ENCODE peak calls at places on chromosomes 13 and 19, in eight cellular contexts. Q is GM19239; J is stimulated activated CD4-positive, alpha-beta T cell treated with anti-CD3 and anti-CD28 coated beads, Interleukin-4, amount 100 ng/mL, for 1 hour; P is HT1080; D is keratinocyte; N is stimulated activated CD8-positive, alpha-beta memory T cell treated with anti-CD3 and anti-CD28 coated beads, Interleukin-15, amount 100 ng/mL, for 24 hours; K is ELR; E is tibial artery. I is an unnamed sample.

GRCh38 chr19:18266863-18267686 is 7.2 kb downstream of the IQCN start:
- DNase-seq in N (no peak), J (no peak), P (no peak), K (no peak), D (no peak), E (no peak), Q (no peak), I (no peak)

GRCh38 chr19:29817316-29817715 is 5.5 kb downstream of the CCNE1 start:
- DNase-seq in Q (no peak), J (no peak), P (no peak), N (no peak), D (no peak), K (no peak), E (no peak), I (no peak)

GRCh38 chr19:10748924-10749434 is 31.1 kb downstream of the DNM2 start:
- DNase-seq in J (no peak), K (peak; percentile 39), P (peak; percentile 35), Q (no peak), E (no peak), N (no peak), D (peak; percentile 40), I (peak; percentile 70)

GRCh38 chr19:38733493-38734175 is 10.6 kb downstream of the CAPN12 start:
- DNase-seq in J (no peak), Q (no peak), P (peak; percentile 60), D (no peak), K (peak; percentile 50), N (no peak), E (no peak), I (no peak)

GRCh38 chr13:81458211-81458610 is 1117.3 kb upstream of the SPRY2 start:
- DNase-seq in Q (no peak), P (no peak), N (no peak), K (no peak), E (no peak), D (no peak), J (no peak), I (no peak)

GRCh38 chr13:101454767-101455166 is 2.3 kb downstream of the ITGBL1 start:
- DNase-seq in N (no peak), D (no peak), K (peak; percentile 78), P (peak; percentile 81), J (no peak), Q (no peak), E (no peak), I (peak; percentile 71)

GRCh38 chr19:2213799-2214198 is 22.3 kb downstream of the PLEKHJ1 start:
- DNase-seq in K (no peak), D (no peak), N (no peak), P (no peak), J (no peak), E (no peak), Q (no peak), I (no peak)

GRCh38 chr13:99375806-99376080 is 68.5 kb upstream of the GPR183 start:
- DNase-seq in K (no peak), D (no peak), N (no peak), E (no peak), Q (no peak), P (no peak), J (no peak), I (no peak)

GRCh38 chr13:105721056-105721455 is 814.4 kb downstream of the EFNB2 start:
- DNase-seq in N (no peak), D (no peak), J (no peak), Q (no peak), P (no peak), K (no peak), E (no peak), I (no peak)

GRCh38 chr13:67225252-67226159 is 4.6 kb downstream of the PCDH9 start:
- DNase-seq in K (no peak), D (no peak), E (no peak), N (no peak), P (no peak), J (no peak), Q (no peak), I (no peak)

GRCh38 chr13:47117268-47117667 is 220.4 kb upstream of the HTR2A start:
- DNase-seq in N (no peak), P (peak; percentile 84), K (peak; percentile 80), D (no peak), J (no peak), Q (no peak), E (no peak), I (peak; percentile 73)